ENCODE peak calls at places on chromosomes 7 and 10, in six cellular contexts. One of them, this sample, is unnamed. For H3K9me3, the result is how much of the 10 kb centered on the place peaks cover.

GRCh38 chr10:5538892-5539651 is 14.3 kb downstream of the CALML3 start:
- DNase-seq in esophagus muscularis mucosa: no peak
- DNase-seq in PC-3: no peak
- DNase-seq in stomach: no peak
- DNase-seq in OCI-LY7: no peak
- DNase-seq in effector memory CD4-positive, alpha-beta T cell: no peak
- DNase-seq in this sample: no peak

GRCh38 chr7:22896917-22897316 is 74.3 kb upstream of the TOMM7 start:
- DNase-seq in esophagus muscularis mucosa: no peak
- DNase-seq in PC-3: no peak
- DNase-seq in stomach: no peak
- DNase-seq in OCI-LY7: no peak
- DNase-seq in effector memory CD4-positive, alpha-beta T cell: no peak
- DNase-seq in this sample: no peak

GRCh38 chr10:127848226-127848625 is 44.5 kb downstream of the CLRN3 start:
- DNase-seq in esophagus muscularis mucosa: no peak
- DNase-seq in PC-3: no peak
- DNase-seq in stomach: no peak
- DNase-seq in OCI-LY7: peak
- DNase-seq in effector memory CD4-positive, alpha-beta T cell: no peak
- DNase-seq in this sample: no peak

GRCh38 chr7:37920619-37921339 is at the start of gene EPDR1:
- DNase-seq in esophagus muscularis mucosa: no peak
- DNase-seq in PC-3: peak
- DNase-seq in stomach: no peak
- DNase-seq in OCI-LY7: peak
- DNase-seq in effector memory CD4-positive, alpha-beta T cell: no peak
- DNase-seq in this sample: no peak

GRCh38 chr10:7795605-7796004 is 7.6 kb downstream of the ATP5F1C start:
- DNase-seq in esophagus muscularis mucosa: no peak
- DNase-seq in PC-3: no peak
- DNase-seq in stomach: no peak
- DNase-seq in OCI-LY7: no peak
- DNase-seq in effector memory CD4-positive, alpha-beta T cell: no peak
- DNase-seq in this sample: no peak

GRCh38 chr7:44325181-44325671 is at the start of gene CAMK2B:
- DNase-seq in esophagus muscularis mucosa: no peak
- DNase-seq in PC-3: no peak
- DNase-seq in stomach: no peak
- DNase-seq in OCI-LY7: no peak
- DNase-seq in effector memory CD4-positive, alpha-beta T cell: no peak
- DNase-seq in this sample: no peak

GRCh38 chr10:99532687-99533495 is at the start of gene NKX2-3:
- DNase-seq in esophagus muscularis mucosa: no peak
- DNase-seq in PC-3: peak
- DNase-seq in stomach: peak
- DNase-seq in OCI-LY7: no peak
- DNase-seq in effector memory CD4-positive, alpha-beta T cell: no peak
- DNase-seq in this sample: no peak

GRCh38 chr7:80749270-80749669 is 110.8 kb downstream of the CD36 start:
- DNase-seq in esophagus muscularis mucosa: no peak
- DNase-seq in PC-3: no peak
- DNase-seq in stomach: no peak
- DNase-seq in OCI-LY7: no peak
- DNase-seq in effector memory CD4-positive, alpha-beta T cell: no peak
- DNase-seq in this sample: no peak

GRCh38 chr7:88306590-88307048 is at the start of gene STEAP4:
- DNase-seq in esophagus muscularis mucosa: peak
- DNase-seq in PC-3: peak
- DNase-seq in stomach: peak
- DNase-seq in OCI-LY7: no peak
- DNase-seq in effector memory CD4-positive, alpha-beta T cell: no peak
- DNase-seq in this sample: no peak

GRCh38 chr7:75694636-75695035 is 44.1 kb downstream of the HIP1 start:
- DNase-seq in esophagus muscularis mucosa: no peak
- DNase-seq in PC-3: no peak
- DNase-seq in stomach: no peak
- DNase-seq in OCI-LY7: no peak
- DNase-seq in effector memory CD4-positive, alpha-beta T cell: no peak
- DNase-seq in this sample: no peak

GRCh38 chr10:69329721-69330178 is 51.5 kb downstream of the HK1 start:
- DNase-seq in esophagus muscularis mucosa: no peak
- DNase-seq in PC-3: no peak
- DNase-seq in stomach: no peak
- DNase-seq in OCI-LY7: no peak
- DNase-seq in effector memory CD4-positive, alpha-beta T cell: no peak
- DNase-seq in this sample: no peak

GRCh38 chr10:24382596-24382978 is 173.6 kb downstream of the KIAA1217 start:
- DNase-seq in esophagus muscularis mucosa: no peak
- DNase-seq in PC-3: no peak
- DNase-seq in stomach: no peak
- DNase-seq in OCI-LY7: no peak
- DNase-seq in effector memory CD4-positive, alpha-beta T cell: no peak
- DNase-seq in this sample: no peak

GRCh38 chr10:48608279-48608681 is 3.4 kb upstream of the ARHGAP22 start:
- DNase-seq in esophagus muscularis mucosa: peak
- DNase-seq in PC-3: no peak
- DNase-seq in stomach: peak
- DNase-seq in OCI-LY7: peak
- DNase-seq in effector memory CD4-positive, alpha-beta T cell: no peak
- DNase-seq in this sample: no peak

GRCh38 chr10:5596611-5597341 is 69.6 kb downstream of the ASB13 start:
- DNase-seq in esophagus muscularis mucosa: no peak
- DNase-seq in PC-3: peak
- DNase-seq in stomach: no peak
- DNase-seq in OCI-LY7: no peak
- DNase-seq in effector memory CD4-positive, alpha-beta T cell: no peak
- DNase-seq in this sample: no peak

DNA sequence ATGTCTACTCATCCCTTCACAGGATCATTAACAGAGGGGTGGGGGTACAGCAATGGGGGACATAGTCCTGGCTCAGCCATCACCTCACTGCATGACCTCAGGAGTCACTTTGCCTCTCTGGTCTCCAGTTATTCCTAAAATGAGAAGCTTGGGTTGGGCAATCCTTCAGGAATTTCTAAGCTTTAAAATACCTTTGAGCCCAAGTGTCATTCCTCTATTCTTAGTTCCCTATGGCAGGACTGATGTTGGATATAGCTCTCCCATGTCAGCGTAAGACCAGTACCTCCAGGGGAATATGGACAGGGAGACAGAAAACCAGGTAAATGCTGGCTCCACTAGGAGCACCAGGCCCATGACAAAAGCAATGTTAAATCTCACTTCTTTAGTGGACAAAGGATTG is 34.5 kb downstream of the BLNK start:
- DNase-seq in esophagus muscularis mucosa: no peak
- DNase-seq in PC-3: no peak
- DNase-seq in stomach: no peak
- DNase-seq in OCI-LY7: no peak
- DNase-seq in effector memory CD4-positive, alpha-beta T cell: no peak
- DNase-seq in this sample: no peak
- H3K9me3 ChIP-seq in esophagus muscularis mucosa: under half
- H3K9me3 ChIP-seq in PC-3: under half
- H3K9me3 ChIP-seq in stomach: under half
- H3K9me3 ChIP-seq in OCI-LY7: under half
- H3K9me3 ChIP-seq in effector memory CD4-positive, alpha-beta T cell: under half
- H3K9me3 ChIP-seq in this sample: under half

GRCh38 chr7:32518534-32519140 is 23.3 kb downstream of the AVL9 start:
- DNase-seq in esophagus muscularis mucosa: no peak
- DNase-seq in PC-3: peak
- DNase-seq in stomach: no peak
- DNase-seq in OCI-LY7: peak
- DNase-seq in effector memory CD4-positive, alpha-beta T cell: no peak
- DNase-seq in this sample: no peak
- H3K9me3 ChIP-seq in esophagus muscularis mucosa: under half
- H3K9me3 ChIP-seq in PC-3: under half
- H3K9me3 ChIP-seq in stomach: under half
- H3K9me3 ChIP-seq in OCI-LY7: half or more
- H3K9me3 ChIP-seq in effector memory CD4-positive, alpha-beta T cell: under half
- H3K9me3 ChIP-seq in this sample: under half

DNA sequence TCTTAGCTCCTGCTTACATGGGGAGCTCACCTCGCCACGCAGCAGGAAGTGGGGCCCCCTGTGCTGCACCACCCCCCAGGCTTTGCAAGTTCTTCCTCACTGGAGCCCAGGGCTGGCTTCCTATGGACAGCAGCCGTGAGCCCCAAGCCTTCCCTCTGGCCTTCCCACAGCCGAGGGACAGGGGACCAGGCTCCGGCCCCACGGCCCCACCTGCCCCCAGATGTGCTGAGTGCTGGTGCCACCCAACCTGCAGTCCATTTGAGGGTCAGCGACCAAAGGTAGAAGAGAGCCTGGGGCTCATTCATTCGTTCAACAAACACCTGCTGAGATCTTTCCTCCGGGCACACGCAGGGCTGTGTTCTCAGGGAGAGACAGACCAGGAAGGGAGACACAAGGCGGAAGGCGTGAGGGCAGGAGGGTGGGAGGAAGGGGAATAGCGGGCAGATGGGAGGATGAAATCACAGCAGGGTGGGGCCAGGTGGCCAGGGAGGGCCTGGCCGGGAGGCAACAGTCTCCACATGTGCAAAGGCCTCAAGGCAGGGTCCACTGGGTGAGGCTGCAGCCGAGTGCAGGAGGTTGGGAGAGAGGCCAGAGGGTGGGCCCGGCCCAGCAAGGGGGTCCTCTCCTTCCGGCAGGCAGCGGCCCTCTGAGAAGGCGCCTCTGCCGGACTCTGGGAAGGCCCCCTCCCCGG is 100.1 kb downstream of the FOXL3 start:
- DNase-seq in esophagus muscularis mucosa: no peak
- DNase-seq in PC-3: no peak
- DNase-seq in stomach: peak
- DNase-seq in OCI-LY7: no peak
- DNase-seq in effector memory CD4-positive, alpha-beta T cell: no peak
- DNase-seq in this sample: no peak
- H3K9me3 ChIP-seq in esophagus muscularis mucosa: under half
- H3K9me3 ChIP-seq in PC-3: under half
- H3K9me3 ChIP-seq in stomach: under half
- H3K9me3 ChIP-seq in OCI-LY7: under half
- H3K9me3 ChIP-seq in effector memory CD4-positive, alpha-beta T cell: under half
- H3K9me3 ChIP-seq in this sample: under half

GRCh38 chr10:54282012-54282411 is 519.0 kb downstream of the PCDH15 start:
- DNase-seq in esophagus muscularis mucosa: no peak
- DNase-seq in PC-3: no peak
- DNase-seq in stomach: no peak
- DNase-seq in OCI-LY7: no peak
- DNase-seq in effector memory CD4-positive, alpha-beta T cell: no peak
- DNase-seq in this sample: no peak
- H3K9me3 ChIP-seq in esophagus muscularis mucosa: under half
- H3K9me3 ChIP-seq in PC-3: under half
- H3K9me3 ChIP-seq in stomach: under half
- H3K9me3 ChIP-seq in OCI-LY7: under half
- H3K9me3 ChIP-seq in effector memory CD4-positive, alpha-beta T cell: under half
- H3K9me3 ChIP-seq in this sample: under half